ENCODE peak calls at places on chromosomes 12 and 14, in five cellular contexts. B is HTR-8/SVneo, E is colonic mucosa, H is cardiac muscle cell, G is uterus. D is an unnamed sample.

GRCh38 chr14:64508215-64508776 is 3.7 kb downstream of the ZBTB1 start:
- DNase-seq in B (no peak), E (no peak), H (no peak), G (no peak), D (no peak)

GRCh38 chr12:7019043-7019569 is 830 bp upstream of the LPCAT3 start:
- DNase-seq in B (no peak), E (no peak), H (no peak), G (no peak), D (no peak)

GRCh38 chr12:32419520-32419960 is 20.2 kb downstream of the FGD4 start:
- DNase-seq in B (no peak), E (no peak), H (peak), G (no peak), D (no peak)

GRCh38 chr12:86193931-86194330 is 62.3 kb downstream of the MGAT4C start:
- DNase-seq in B (peak), E (no peak), H (peak), G (no peak), D (peak)

GRCh38 chr12:19194963-19195362 is 65.4 kb downstream of the PLEKHA5 start:
- DNase-seq in B (no peak), E (no peak), H (no peak), G (no peak), D (no peak)

GRCh38 chr12:111448831-111449790 is 43.4 kb downstream of the SH2B3 start:
- DNase-seq in B (no peak), E (peak), H (no peak), G (peak), D (no peak)

GRCh38 chr14:34050606-34051005 is 99.7 kb upstream of the EGLN3 start:
- DNase-seq in B (no peak), E (no peak), H (no peak), G (no peak), D (no peak)

GRCh38 chr12:49922349-49923034 is 18.8 kb upstream of the FAIM2 start:
- DNase-seq in B (no peak), E (no peak), H (no peak), G (no peak), D (no peak)

GRCh38 chr12:56061982-56062381 is 18.0 kb upstream of the ERBB3 start:
- DNase-seq in B (no peak), E (no peak), H (no peak), G (no peak), D (no peak)

GRCh38 chr14:61102549-61103466 is 121.8 kb downstream of the SLC38A6 start:
- DNase-seq in B (no peak), E (no peak), H (no peak), G (no peak), D (no peak)

GRCh38 chr14:86288336-86288735 is 758.4 kb downstream of the FLRT2 start:
- DNase-seq in B (no peak), E (no peak), H (no peak), G (no peak), D (no peak)

GRCh38 chr12:102642199-102642598 is 161.8 kb upstream of the IGF1 start:
- DNase-seq in B (no peak), E (no peak), H (peak), G (no peak), D (no peak)

D was measured in amniotic stem cell.